ENCODE peak calls at places on chromosomes 7 and 10, in seven cellular contexts. L, K, M, Q, T, F and W are unnamed samples.

GRCh38 chr7:2521952-2522591 is 2.5 kb downstream of the LFNG start:
- DNase-seq in L (peak; percentile 82), K (no peak), M (no peak), Q (no peak), T (no peak), F (peak; percentile 49), W (peak; percentile 63)

GRCh38 chr7:32378991-32379390 is 111.2 kb downstream of the LSM5 start:
- DNase-seq in L (no peak), K (no peak), M (no peak), Q (no peak), T (no peak), F (no peak), W (no peak)

GRCh38 chr7:139623518-139623917 is 100.0 kb downstream of the CLEC2L start:
- DNase-seq in L (no peak), K (peak; percentile 78), M (no peak), Q (no peak), T (no peak), F (no peak), W (no peak)

GRCh38 chr10:79184141-79184625 is 115.4 kb downstream of the ZMIZ1 start:
- DNase-seq in L (peak; percentile 78), K (no peak), M (peak; percentile 72), Q (no peak), T (no peak), F (peak; percentile 89), W (no peak)

GRCh38 chr10:16606923-16607322 is 85.2 kb upstream of the C1QL3 start:
- DNase-seq in L (no peak), K (no peak), M (no peak), Q (no peak), T (no peak), F (no peak), W (no peak)

GRCh38 chr7:30476401-30477145 is 2.0 kb downstream of the NOD1 start:
- DNase-seq in L (no peak), K (no peak), M (no peak), Q (no peak), T (no peak), F (no peak), W (no peak)

GRCh38 chr7:18530224-18531179 is 35.0 kb downstream of the HDAC9 start:
- DNase-seq in L (no peak), K (no peak), M (no peak), Q (no peak), T (no peak), F (no peak), W (no peak)

GRCh38 chr10:124106241-124106905 is 13.0 kb upstream of the CHST15 start:
- DNase-seq in L (peak; percentile 61), K (no peak), M (peak; percentile 44), Q (no peak), T (peak; percentile 95), F (peak; percentile 85), W (no peak)

GRCh38 chr7:143012409-143012808 is 14.5 kb downstream of the OR9A2 start:
- DNase-seq in L (no peak), K (no peak), M (no peak), Q (no peak), T (no peak), F (no peak), W (no peak)

GRCh38 chr10:43682956-43683355 is 34.3 kb upstream of the ZNF32 start:
- DNase-seq in L (no peak), K (no peak), M (no peak), Q (no peak), T (no peak), F (peak; percentile 56), W (no peak)

GRCh38 chr10:117364121-117364960 is 10.9 kb downstream of the PDZD8 start:
- DNase-seq in L (no peak), K (no peak), M (no peak), Q (no peak), T (no peak), F (peak; percentile 32), W (no peak)

GRCh38 chr7:995571-995970 is 12.6 kb downstream of the CYP2W1 start:
- DNase-seq in L (no peak), K (no peak), M (no peak), Q (no peak), T (no peak), F (no peak), W (no peak)

GRCh38 chr10:131805696-131806095 is 95.1 kb upstream of the PPP2R2D start:
- DNase-seq in L (no peak), K (no peak), M (no peak), Q (no peak), T (no peak), F (no peak), W (no peak)

GRCh38 chr7:130421685-130422084 is 19.1 kb downstream of the CEP41 start:
- DNase-seq in L (no peak), K (no peak), M (no peak), Q (peak; percentile 14), T (no peak), F (peak; percentile 70), W (no peak)

GRCh38 chr7:22485189-22485588 is 14.8 kb downstream of the STEAP1B start:
- DNase-seq in L (no peak), K (no peak), M (no peak), Q (no peak), T (no peak), F (peak; percentile 56), W (no peak)

GRCh38 chr7:93117852-93118530 is at the start of gene SAMD9:
- DNase-seq in L (peak; percentile 66), K (peak; percentile 82), M (peak; percentile 73), Q (no peak), T (no peak), F (peak; percentile 74), W (peak; percentile 74)

GRCh38 chr10:124721295-124722052 is 22.7 kb downstream of the FAM53B start:
- DNase-seq in L (no peak), K (no peak), M (no peak), Q (no peak), T (peak; percentile 64), F (no peak), W (no peak)

GRCh38 chr10:123270221-123270620 is 116.0 kb downstream of the BUB3 start:
- DNase-seq in L (no peak), K (no peak), M (no peak), Q (no peak), T (no peak), F (peak; percentile 97), W (no peak)

GRCh38 chr10:128066954-128067382 is 59.3 kb downstream of the MKI67 start:
- DNase-seq in L (no peak), K (no peak), M (no peak), Q (no peak), T (no peak), F (no peak), W (no peak)

GRCh38 chr10:91617073-91617580 is 15.7 kb downstream of the PPP1R3C start:
- DNase-seq in L (no peak), K (no peak), M (no peak), Q (no peak), T (no peak), F (peak; percentile 93), W (no peak)

GRCh38 chr10:103703941-103704919 is 151.1 kb downstream of the SH3PXD2A start:
- DNase-seq in L (no peak), K (no peak), M (no peak), Q (no peak), T (no peak), F (no peak), W (no peak)

GRCh38 chr7:20597339-20597738 is 18.1 kb upstream of the ABCB5 start:
- DNase-seq in L (no peak), K (no peak), M (no peak), Q (no peak), T (no peak), F (no peak), W (no peak)

GRCh38 chr10:96588601-96589419 is 2.0 kb upstream of the TM9SF3 start:
- DNase-seq in L (no peak), K (no peak), M (no peak), Q (no peak), T (no peak), F (peak; percentile 74), W (no peak)

GRCh38 chr10:99534456-99534938 is 1.8 kb downstream of the NKX2-3 start:
- DNase-seq in L (no peak), K (no peak), M (no peak), Q (no peak), T (no peak), F (no peak), W (no peak)
- H3K4me3 ChIP-seq in L (peak overlapping the region; percentile 22), K (no peak overlapping the region), M (peak overlapping the region; percentile 34), Q (peak overlapping the region; percentile 20), T (no peak overlapping the region), F (no peak overlapping the region), W (no peak overlapping the region)

GRCh38 chr10:29470355-29470705 is 164.4 kb downstream of the SVIL start:
- DNase-seq in L (no peak), K (peak; percentile 42), M (peak; percentile 21), Q (peak; percentile 39), T (peak; percentile 58), F (no peak), W (no peak)

GRCh38 chr10:29473087-29473356 is 161.7 kb downstream of the SVIL start:
- DNase-seq in L (no peak), K (no peak), M (no peak), Q (no peak), T (no peak), F (no peak), W (no peak)

GRCh38 chr10:29470843-29471482 is 163.8 kb downstream of the SVIL start:
- DNase-seq in L (no peak), K (no peak), M (no peak), Q (no peak), T (no peak), F (peak; percentile 11), W (no peak)

GRCh38 chr10:29472268-29473086 is 162.3 kb downstream of the SVIL start:
- DNase-seq in L (no peak), K (no peak), M (no peak), Q (no peak), T (no peak), F (no peak), W (no peak)

DNA sequence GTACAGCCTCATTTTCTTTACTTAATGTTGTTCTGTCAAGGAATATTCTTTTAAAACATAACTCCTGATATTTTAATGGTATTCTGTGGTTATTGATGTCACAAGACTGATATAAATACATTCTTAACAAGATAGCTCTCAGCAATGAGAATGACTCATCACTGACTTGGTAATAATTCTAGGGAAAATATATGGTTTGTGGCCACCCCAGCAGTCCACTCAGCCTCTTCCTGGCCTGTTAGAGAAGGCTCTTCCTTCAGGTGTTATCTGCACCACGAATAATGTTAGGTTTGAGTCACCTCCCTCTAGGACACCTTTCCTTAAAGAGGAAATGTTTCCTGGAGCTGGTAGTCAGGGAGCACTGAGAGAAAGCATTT is 163.3 kb downstream of the SVIL start:
- DNase-seq in L (no peak), K (no peak), M (no peak), Q (no peak), T (no peak), F (peak; percentile 90), W (no peak)
- H3K27ac ChIP-seq in L (no peak overlapping the region), K (no peak overlapping the region), M (peak overlapping the region; percentile 19), Q (peak overlapping the region; percentile 67), T (no peak overlapping the region), F (peak overlapping the region; percentile 44), W (no peak overlapping the region)

DNA sequence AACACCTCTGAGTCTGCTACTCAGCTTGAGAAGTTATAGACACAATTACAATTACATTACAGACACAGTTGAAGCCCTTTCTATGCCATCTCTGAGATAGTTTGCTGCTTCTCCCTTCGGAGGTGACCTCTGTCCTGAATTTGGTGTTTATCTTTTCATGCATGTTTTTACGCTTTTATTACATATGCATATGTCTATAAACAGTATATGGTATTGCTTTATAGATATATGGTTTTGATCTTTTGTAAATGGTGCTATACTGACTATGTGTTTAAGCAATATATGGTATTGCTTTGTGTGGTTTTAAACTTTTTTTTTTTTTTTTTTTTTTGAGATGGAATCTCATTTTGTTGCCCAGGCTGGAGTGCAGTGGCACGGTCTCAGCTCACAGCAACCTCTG is 48.4 kb downstream of the HK1 start:
- DNase-seq in L (no peak), K (no peak), M (no peak), Q (no peak), T (no peak), F (no peak), W (no peak)
- H3K4me3 ChIP-seq in L (no peak overlapping the region), K (no peak overlapping the region), M (no peak overlapping the region), Q (no peak overlapping the region), T (no peak overlapping the region), F (no peak overlapping the region), W (no peak overlapping the region)

GRCh38 chr7:100166317-100166940 is 2.0 kb downstream of the GAL3ST4 start:
- DNase-seq in L (no peak), K (no peak), M (no peak), Q (no peak), T (no peak), F (no peak), W (peak; percentile 49)
- H3K27ac ChIP-seq in L (no peak overlapping the region), K (no peak overlapping the region), M (no peak overlapping the region), Q (no peak overlapping the region), T (no peak overlapping the region), F (no peak overlapping the region), W (no peak overlapping the region)